ENCODE peak calls at places on chromosomes 4 and X, in eight cellular contexts. K is HT1080; Y is fibroblast of the conjunctiva; V is posterior vena cava; P is activated T-cell treated with anti-CD3 and anti-CD28 coated beads for 1 hour; J is activated gamma-delta T cell treated with anti-CD3 and anti-CD28 coated beads, Interleukin-2, amount 50 U/mL, for 16 hours; U is suprapubic skin; D is left cardiac atrium. T is an unnamed sample.

GRCh38 chr4:185318679-185319078 is 77.0 kb downstream of the LRP2BP start:
- DNase-seq in U (no peak), V (no peak), P (no peak), J (no peak), D (no peak), K (peak; percentile 47), Y (no peak), T (no peak)

GRCh38 chr4:55554453-55555030 is 7.8 kb upstream of the CLOCK start:
- DNase-seq in P (no peak), K (peak; percentile 24), Y (peak; percentile 55), J (no peak), V (no peak), D (no peak), U (no peak), T (peak; percentile 9)

GRCh38 chr4:158869761-158870160 is 100.9 kb downstream of the FNIP2 start:
- DNase-seq in J (no peak), D (no peak), K (no peak), U (no peak), V (no peak), Y (no peak), P (no peak), T (no peak)

GRCh38 chrX:12249997-12250396 is 111.7 kb downstream of the FRMPD4 start:
- DNase-seq in U (no peak), Y (no peak), D (no peak), J (no peak), V (no peak), P (no peak), K (peak; percentile 6), T (no peak)

GRCh38 chr4:33262809-33263208 is 2542.6 kb downstream of the PCDH7 start:
- DNase-seq in K (peak; percentile 56), J (no peak), D (no peak), V (no peak), P (no peak), Y (no peak), U (no peak), T (no peak)

GRCh38 chr4:40846556-40846955 is 96.8 kb downstream of the NSUN7 start:
- DNase-seq in D (no peak), J (no peak), P (no peak), Y (no peak), K (no peak), V (peak; percentile 40), U (no peak), T (no peak)

GRCh38 chr4:185504098-185505047 is 30.9 kb downstream of the PDLIM3 start:
- DNase-seq in J (no peak), D (peak; percentile 86), P (no peak), V (peak; percentile 90), K (no peak), U (no peak), Y (no peak), T (peak; percentile 74)

GRCh38 chrX:21747523-21747922 is 10.4 kb downstream of the SMPX start:
- DNase-seq in D (no peak), J (no peak), P (no peak), U (no peak), Y (no peak), K (no peak), V (no peak), T (no peak)

GRCh38 chr4:102757681-102758080 is 3.1 kb downstream of the MANBA start:
- DNase-seq in Y (no peak), U (no peak), P (no peak), J (no peak), K (no peak), D (no peak), V (no peak), T (no peak)

GRCh38 chr4:39085891-39086290 is 23.9 kb downstream of the KLHL5 start:
- DNase-seq in U (no peak), P (no peak), K (peak; percentile 69), D (no peak), J (no peak), Y (no peak), V (no peak), T (no peak)

GRCh38 chrX:64975491-64975890 is 759 bp downstream of the ZC4H2 start:
- DNase-seq in V (peak; percentile 74), Y (no peak), K (peak; percentile 4), P (peak; percentile 2), U (no peak), J (no peak), D (peak; percentile 29), T (no peak)

GRCh38 chrX:110123331-110123782 is 120.4 kb downstream of the TMEM164 start:
- DNase-seq in D (no peak), P (no peak), V (no peak), U (no peak), Y (peak; percentile 39), K (no peak), J (no peak), T (no peak)

GRCh38 chr4:56626963-56627362 is 54.1 kb downstream of the HOPX start:
- DNase-seq in J (no peak), Y (no peak), U (no peak), P (no peak), V (no peak), K (peak; percentile 21), D (no peak), T (no peak)

GRCh38 chrX:87805829-87806490 is 288.4 kb downstream of the KLHL4 start:
- DNase-seq in J (no peak), V (no peak), U (no peak), P (no peak), Y (no peak), D (no peak), K (no peak), T (no peak)

GRCh38 chrX:68942141-68942540 is 113.3 kb downstream of the EFNB1 start:
- DNase-seq in K (no peak), J (no peak), U (peak; percentile 34), Y (no peak), P (no peak), D (no peak), V (no peak), T (peak; percentile 3)

GRCh38 chr4:141912831-141913230 is 276.4 kb downstream of the IL15 start:
- DNase-seq in Y (no peak), P (no peak), V (no peak), U (no peak), D (no peak), J (no peak), K (no peak), T (no peak)

GRCh38 chr4:39621582-39621981 is 17.1 kb downstream of the SMIM14 start:
- DNase-seq in Y (peak; percentile 72), K (peak; percentile 88), D (peak; percentile 73), U (no peak), J (no peak), V (no peak), P (no peak), T (no peak)

GRCh38 chrX:9456250-9457074 is 8.4 kb upstream of the TBL1X start:
- DNase-seq in D (no peak), V (no peak), P (peak; percentile 5), J (no peak), K (no peak), U (no peak), Y (no peak), T (no peak)

GRCh38 chr4:7800996-7801395 is 138.7 kb downstream of the AFAP1 start:
- DNase-seq in V (peak; percentile 47), Y (no peak), K (no peak), D (no peak), U (peak; percentile 26), P (no peak), J (no peak), T (no peak)

GRCh38 chr4:123833156-123833555 is 436.6 kb downstream of the SPRY1 start:
- DNase-seq in U (no peak), V (no peak), D (no peak), J (no peak), Y (no peak), P (no peak), K (peak; percentile 37), T (no peak)

GRCh38 chr4:26105815-26106699 is 192.0 kb downstream of the SMIM20 start:
- DNase-seq in D (no peak), U (no peak), K (peak; percentile 58), J (no peak), P (no peak), V (no peak), Y (peak; percentile 54), T (no peak)

GRCh38 chr4:140720387-140721087 is 35.6 kb downstream of the TBC1D9 start:
- DNase-seq in Y (no peak), P (no peak), K (no peak), U (no peak), D (no peak), V (no peak), J (no peak), T (no peak)

GRCh38 chr4:156999175-156999517 is 27.5 kb upstream of the PDGFC start:
- DNase-seq in D (no peak), V (no peak), Y (peak; percentile 95), J (no peak), P (no peak), U (no peak), K (peak; percentile 98), T (no peak)

GRCh38 chrX:56248492-56248891 is 16.3 kb downstream of the KLF8 start:
- DNase-seq in D (peak; percentile 34), P (peak; percentile 40), Y (peak; percentile 21), K (peak; percentile 11), V (no peak), U (no peak), J (peak; percentile 20), T (peak; percentile 24)

GRCh38 chr4:105171912-105172311 is 25.2 kb downstream of the TET2 start:
- DNase-seq in V (no peak), D (no peak), P (no peak), K (no peak), J (no peak), U (no peak), Y (no peak), T (no peak)

GRCh38 chr4:147735413-147736301 is 3.8 kb downstream of the ARHGAP10 start:
- DNase-seq in V (no peak), D (no peak), Y (no peak), K (no peak), P (no peak), U (no peak), J (no peak), T (no peak)

GRCh38 chr4:8251110-8251883 is 18.3 kb upstream of the HTRA3 start:
- DNase-seq in D (no peak), J (no peak), U (no peak), V (no peak), P (no peak), Y (no peak), K (no peak), T (no peak)

GRCh38 chr4:40576651-40577480 is 52.8 kb downstream of the RBM47 start:
- DNase-seq in U (peak; percentile 81), J (no peak), P (no peak), V (peak; percentile 93), K (peak; percentile 88), Y (peak; percentile 31), D (peak; percentile 84), T (no peak)